ENCODE peak calls at places on chromosomes 12 and 14, in eight cellular contexts. V is lung, N is AG04450, G is psoas muscle, E is Panc1, Z is cardiac muscle cell, R is tibial artery, W is heart left ventricle. S is an unnamed sample.
A peak's percentile ranks its signal among the peaks of the same experiment; 100 is the strongest.

GRCh38 chr14:81289516-81289915 is 68.8 kb upstream of the GTF2A1 start:
- DNase-seq in V (no peak), N (no peak), G (no peak), E (no peak), Z (no peak), R (no peak), W (no peak), S (no peak)

GRCh38 chr12:76878045-76878898 is 547 bp downstream of the CSRP2 start:
- DNase-seq in V (no peak), N (no peak), G (peak; percentile 47), E (no peak), Z (peak; percentile 24), R (no peak), W (no peak), S (no peak)

GRCh38 chr14:104875811-104876210 is 10.7 kb downstream of the CEP170B start:
- DNase-seq in V (no peak), N (no peak), G (peak; percentile 41), E (no peak), Z (no peak), R (no peak), W (peak; percentile 42), S (no peak)

GRCh38 chr12:1517007-1517406 is 77.4 kb downstream of the FBXL14 start:
- DNase-seq in V (no peak), N (no peak), G (no peak), E (no peak), Z (peak; percentile 55), R (no peak), W (no peak), S (peak; percentile 41)

GRCh38 chr14:24255931-24256696 is 6.9 kb downstream of the TGM1 start:
- DNase-seq in V (no peak), N (no peak), G (no peak), E (no peak), Z (no peak), R (no peak), W (no peak), S (no peak)

GRCh38 chr12:94704452-94704871 is 54.1 kb upstream of the TMCC3 start:
- DNase-seq in V (no peak), N (peak; percentile 78), G (no peak), E (no peak), Z (peak; percentile 73), R (no peak), W (no peak), S (no peak)

GRCh38 chr14:65153101-65153500 is 50.8 kb upstream of the MAX start:
- DNase-seq in V (no peak), N (no peak), G (no peak), E (no peak), Z (no peak), R (no peak), W (no peak), S (no peak)

GRCh38 chr12:34402228-34402898 is 380.1 kb downstream of the ALG10 start:
- DNase-seq in V (peak; percentile 24), N (no peak), G (peak; percentile 35), E (no peak), Z (no peak), R (peak; percentile 11), W (peak; percentile 46), S (peak; percentile 71)

GRCh38 chr12:55996715-55997534 is at the start of gene SUOX:
- DNase-seq in V (peak; percentile 97), N (peak; percentile 94), G (peak; percentile 98), E (peak; percentile 87), Z (peak; percentile 99), R (peak; percentile 99), W (peak; percentile 97), S (peak; percentile 99)

GRCh38 chr12:51118706-51119105 is 35.3 kb upstream of the CSRNP2 start:
- DNase-seq in V (no peak), N (peak; percentile 27), G (no peak), E (peak; percentile 80), Z (peak; percentile 7), R (no peak), W (no peak), S (no peak)

GRCh38 chr12:101051901-101052550 is 158.0 kb downstream of the SLC5A8 start:
- DNase-seq in V (no peak), N (peak; percentile 16), G (no peak), E (no peak), Z (peak; percentile 97), R (no peak), W (no peak), S (no peak)

GRCh38 chr14:29650554-29651269 is 276.9 kb downstream of the PRKD1 start:
- DNase-seq in V (no peak), N (no peak), G (no peak), E (no peak), Z (peak; percentile 61), R (no peak), W (no peak), S (no peak)

DNA sequence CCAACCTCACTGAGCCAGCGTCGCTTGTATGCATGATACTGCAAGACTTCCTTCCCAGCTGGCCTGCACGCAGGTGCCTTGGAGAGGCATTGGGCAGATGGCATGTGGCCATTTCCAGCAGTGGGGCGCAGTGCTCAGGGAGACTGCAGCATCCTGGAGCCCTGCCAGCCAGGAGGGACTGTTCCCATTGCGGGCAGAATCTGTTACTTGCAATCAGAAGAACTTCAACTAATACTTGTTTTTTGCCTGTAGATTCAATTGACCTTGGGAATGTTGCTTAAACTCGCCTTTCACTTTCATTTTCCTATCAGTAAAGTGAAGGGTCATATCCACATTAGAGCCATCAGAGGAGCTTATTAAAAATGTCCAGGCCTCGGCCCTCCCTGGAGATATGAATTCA is 29.8 kb downstream of the ANKRD9 start:
- DNase-seq in V (peak; percentile 46), N (no peak), G (peak; percentile 80), E (no peak), Z (no peak), R (no peak), W (peak; percentile 83), S (no peak)
- H3K4me3 ChIP-seq in V (no peak overlapping the region), N (no peak overlapping the region), G (peak overlapping the region; percentile 33), E (no peak overlapping the region), Z (no peak overlapping the region), R (no peak overlapping the region), W (peak overlapping the region; percentile 21), S (no peak overlapping the region)

DNA sequence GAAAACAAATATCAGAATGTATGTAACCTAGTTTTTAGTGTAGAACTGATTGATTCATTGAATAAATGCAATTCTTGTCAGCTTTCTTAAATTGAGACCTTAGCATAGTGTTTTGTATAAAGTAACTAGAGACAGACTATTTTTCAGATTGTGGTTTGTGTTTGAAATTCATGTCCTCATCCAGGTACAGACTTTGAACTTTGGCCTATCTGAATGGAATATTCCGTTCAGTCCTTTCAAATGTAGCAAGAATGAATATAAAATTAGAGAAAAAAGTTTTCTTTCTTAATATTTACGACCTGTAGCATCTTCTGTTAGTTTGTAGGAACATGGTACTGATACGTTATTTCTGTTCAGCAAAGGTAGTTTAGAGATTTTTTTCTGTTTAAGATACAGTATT is 378.4 kb upstream of the RGS6 start:
- DNase-seq in V (no peak), N (no peak), G (no peak), E (no peak), Z (no peak), R (no peak), W (no peak), S (no peak)
- H3K27ac ChIP-seq in V (no peak overlapping the region), N (no peak overlapping the region), G (no peak overlapping the region), E (no peak overlapping the region), Z (no peak overlapping the region), R (no peak overlapping the region), W (no peak overlapping the region), S (no peak overlapping the region)

GRCh38 chr12:91327136-91327535 is 144.5 kb upstream of the DCN start:
- DNase-seq in V (no peak), N (peak; percentile 56), G (no peak), E (no peak), Z (peak; percentile 29), R (no peak), W (no peak), S (no peak)

GRCh38 chr12:91327889-91328288 is 145.3 kb upstream of the DCN start:
- DNase-seq in V (no peak), N (no peak), G (no peak), E (no peak), Z (peak; percentile 61), R (no peak), W (no peak), S (no peak)

GRCh38 chr12:91331371-91331770 is 148.8 kb upstream of the DCN start:
- DNase-seq in V (no peak), N (no peak), G (no peak), E (no peak), Z (no peak), R (no peak), W (no peak), S (no peak)

GRCh38 chr12:91332305-91332704 is 149.7 kb upstream of the DCN start:
- DNase-seq in V (no peak), N (no peak), G (no peak), E (no peak), Z (peak; percentile 58), R (no peak), W (no peak), S (no peak)

DNA sequence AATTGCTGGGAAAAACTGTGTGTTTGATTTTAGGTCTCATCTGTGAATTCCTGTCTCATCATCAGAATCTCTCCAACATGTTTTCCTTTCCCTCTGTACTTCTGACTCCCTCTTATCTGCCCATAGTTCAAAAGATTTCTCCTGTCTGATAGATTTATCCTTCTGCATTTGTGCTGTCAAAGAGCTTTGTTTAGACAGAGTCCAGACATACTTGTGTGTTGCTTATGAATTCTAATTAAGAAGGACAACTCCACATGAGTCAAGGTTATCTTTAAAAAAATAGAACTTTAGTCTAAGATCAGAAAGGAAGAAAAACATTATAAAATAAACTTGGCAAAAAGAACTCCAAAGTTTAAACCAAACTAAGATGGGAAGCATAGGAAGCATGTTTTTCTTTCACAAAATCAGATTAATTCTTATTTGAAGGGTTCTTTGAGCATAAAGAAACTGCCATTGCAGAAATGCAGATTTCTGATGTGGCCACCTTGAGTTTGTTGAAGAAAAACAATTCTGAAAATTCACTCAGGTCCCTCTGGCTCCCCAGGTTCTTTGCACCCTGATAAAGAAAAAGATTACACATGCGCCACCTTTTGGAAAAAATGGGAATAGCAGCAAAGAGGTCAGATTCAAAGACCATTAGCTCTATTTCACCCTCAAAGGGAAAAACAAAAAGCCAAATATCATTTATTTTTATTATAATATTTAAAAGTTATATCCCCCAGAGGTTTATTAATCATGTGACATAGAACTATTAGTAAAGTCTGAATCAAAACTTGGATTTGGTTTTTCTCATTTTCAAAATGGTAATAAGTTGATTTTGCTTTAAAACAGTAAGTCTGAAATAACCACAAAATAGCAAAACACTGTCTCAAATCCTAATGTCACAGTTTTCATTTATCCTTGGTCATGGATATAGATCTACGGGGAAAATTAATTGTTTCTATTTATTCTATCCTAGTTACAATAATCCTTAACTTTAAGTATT is 143.7 kb upstream of the DCN start:
- DNase-seq in V (peak; percentile 50), N (peak; percentile 55), G (no peak), E (peak; percentile 20), Z (peak; percentile 83), R (peak; percentile 61), W (no peak), S (no peak)
- H3K4me3 ChIP-seq in V (no peak overlapping the region), N (no peak overlapping the region), G (no peak overlapping the region), E (no peak overlapping the region), Z (no peak overlapping the region), R (no peak overlapping the region), W (no peak overlapping the region), S (no peak overlapping the region)

DNA sequence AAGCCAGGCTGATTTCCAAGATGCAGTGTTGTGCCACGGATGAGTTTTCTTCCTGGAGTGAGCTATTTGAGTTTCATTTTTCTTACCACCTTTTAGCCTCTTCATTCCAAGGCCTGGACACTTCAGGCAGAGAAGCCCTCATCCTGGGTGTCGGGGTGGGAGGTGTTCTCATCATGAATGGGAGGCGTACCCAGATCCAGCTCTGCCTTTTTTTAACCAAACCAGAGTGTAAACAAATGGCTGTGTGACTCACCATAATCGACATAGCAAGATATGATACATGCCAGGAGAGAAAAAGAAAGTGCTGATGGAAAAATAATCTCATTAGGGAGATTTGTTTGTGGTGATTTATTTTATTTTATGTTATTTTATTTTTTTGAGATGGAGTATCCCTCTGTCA is 80.0 kb downstream of the ARF6 start:
- DNase-seq in V (peak; percentile 54), N (peak; percentile 60), G (no peak), E (peak; percentile 87), Z (peak; percentile 88), R (peak; percentile 56), W (no peak), S (no peak)
- H3K27ac ChIP-seq in V (peak overlapping the region; percentile 22), N (peak overlapping the region; percentile 88), G (peak overlapping the region; percentile 73), E (peak overlapping the region; percentile 100), Z (no peak overlapping the region), R (peak overlapping the region; percentile 62), W (peak overlapping the region; percentile 59), S (peak overlapping the region; percentile 25)